ENCODE peak calls at places on chromosomes 11 and 22, in four cellular contexts. One of them, this sample, is unnamed.

GRCh38 chr11:119607726-119608125 is 121.3 kb downstream of the NECTIN1 start:
- DNase-seq in endothelial cell of umbilical vein: no peak
- DNase-seq in mammary epithelial cell: peak; percentile 69
- DNase-seq in pancreas: no peak
- DNase-seq in this sample: no peak

GRCh38 chr11:121210445-121210970 is 82.1 kb upstream of the SC5D start:
- DNase-seq in endothelial cell of umbilical vein: no peak
- DNase-seq in mammary epithelial cell: no peak
- DNase-seq in pancreas: no peak
- DNase-seq in this sample: no peak

GRCh38 chr22:31247726-31248125 is 35.6 kb downstream of the LIMK2 start:
- DNase-seq in endothelial cell of umbilical vein: no peak
- DNase-seq in mammary epithelial cell: no peak
- DNase-seq in pancreas: no peak
- DNase-seq in this sample: no peak

GRCh38 chr22:37546436-37547248 is 13.6 kb upstream of the CDC42EP1 start:
- DNase-seq in endothelial cell of umbilical vein: peak; percentile 44
- DNase-seq in mammary epithelial cell: no peak
- DNase-seq in pancreas: peak; percentile 83
- DNase-seq in this sample: no peak

GRCh38 chr11:19200410-19201201 is 1.2 kb downstream of the CSRP3 start:
- DNase-seq in endothelial cell of umbilical vein: peak; percentile 63
- DNase-seq in mammary epithelial cell: peak; percentile 84
- DNase-seq in pancreas: no peak
- DNase-seq in this sample: no peak

GRCh38 chr22:39748877-39749276 is 144.7 kb downstream of the ENTHD1 start:
- DNase-seq in endothelial cell of umbilical vein: no peak
- DNase-seq in mammary epithelial cell: no peak
- DNase-seq in pancreas: no peak
- DNase-seq in this sample: no peak

GRCh38 chr11:99015634-99016454 is 4.9 kb upstream of the CNTN5 start:
- DNase-seq in endothelial cell of umbilical vein: peak; percentile 38
- DNase-seq in mammary epithelial cell: peak; percentile 14
- DNase-seq in pancreas: no peak
- DNase-seq in this sample: no peak

GRCh38 chr11:2930705-2931415 is 1.6 kb upstream of the PHLDA2 start:
- DNase-seq in endothelial cell of umbilical vein: peak; percentile 68
- DNase-seq in mammary epithelial cell: peak; percentile 76
- DNase-seq in pancreas: peak; percentile 93
- DNase-seq in this sample: peak; percentile 89

GRCh38 chr11:11243790-11244469 is 109.1 kb downstream of the CSNK2A3 start:
- DNase-seq in endothelial cell of umbilical vein: peak; percentile 34
- DNase-seq in mammary epithelial cell: peak; percentile 30
- DNase-seq in pancreas: no peak
- DNase-seq in this sample: peak; percentile 33

GRCh38 chr11:11244470-11245080 is 108.5 kb downstream of the CSNK2A3 start:
- DNase-seq in endothelial cell of umbilical vein: no peak
- DNase-seq in mammary epithelial cell: no peak
- DNase-seq in pancreas: no peak
- DNase-seq in this sample: no peak

GRCh38 chr11:11241284-11241683 is 111.8 kb downstream of the CSNK2A3 start:
- DNase-seq in endothelial cell of umbilical vein: no peak
- DNase-seq in mammary epithelial cell: no peak
- DNase-seq in pancreas: no peak
- DNase-seq in this sample: no peak

GRCh38 chr11:11246166-11246565 is 106.9 kb downstream of the CSNK2A3 start:
- DNase-seq in endothelial cell of umbilical vein: no peak
- DNase-seq in mammary epithelial cell: no peak
- DNase-seq in pancreas: no peak
- DNase-seq in this sample: no peak

GRCh38 chr11:11243258-11243789 is 109.7 kb downstream of the CSNK2A3 start:
- DNase-seq in endothelial cell of umbilical vein: no peak
- DNase-seq in mammary epithelial cell: no peak
- DNase-seq in pancreas: no peak
- DNase-seq in this sample: peak; percentile 41
- H3K27ac ChIP-seq in endothelial cell of umbilical vein: no peak overlapping the region
- H3K27ac ChIP-seq in mammary epithelial cell: no peak overlapping the region
- H3K27ac ChIP-seq in pancreas: no peak overlapping the region
- H3K27ac ChIP-seq in this sample: peak overlapping the region; percentile 66

GRCh38 chr22:36454916-36455570 is 26.4 kb downstream of the TXN2 start:
- DNase-seq in endothelial cell of umbilical vein: peak; percentile 92
- DNase-seq in mammary epithelial cell: peak; percentile 69
- DNase-seq in pancreas: peak; percentile 92
- DNase-seq in this sample: peak; percentile 93

GRCh38 chr22:36455571-36456458 is 25.6 kb downstream of the TXN2 start:
- DNase-seq in endothelial cell of umbilical vein: no peak
- DNase-seq in mammary epithelial cell: no peak
- DNase-seq in pancreas: peak; percentile 57
- DNase-seq in this sample: no peak

GRCh38 chr22:36457688-36458450 is 23.6 kb downstream of the TXN2 start:
- DNase-seq in endothelial cell of umbilical vein: no peak
- DNase-seq in mammary epithelial cell: no peak
- DNase-seq in pancreas: peak; percentile 62
- DNase-seq in this sample: no peak

GRCh38 chr22:36453855-36454378 is 27.5 kb downstream of the TXN2 start:
- DNase-seq in endothelial cell of umbilical vein: no peak
- DNase-seq in mammary epithelial cell: no peak
- DNase-seq in pancreas: peak; percentile 37
- DNase-seq in this sample: no peak

DNA sequence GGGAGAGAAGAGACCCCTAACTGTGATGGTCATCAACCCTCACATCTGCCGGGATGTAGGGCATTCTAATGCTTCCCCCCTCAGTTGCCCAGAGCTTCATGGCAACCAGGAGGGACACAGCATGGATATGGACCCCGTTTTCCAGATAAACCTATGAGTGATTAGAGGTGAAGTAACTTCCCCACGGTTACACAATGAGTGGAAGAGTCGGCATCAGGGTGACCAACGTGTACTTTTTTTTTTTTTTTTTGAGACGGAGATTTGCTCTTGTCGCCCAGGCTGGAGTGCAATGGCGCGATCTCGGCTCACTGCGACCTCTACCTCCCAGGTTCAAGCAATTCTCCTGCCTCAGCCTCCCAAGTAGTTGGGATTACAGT is 25.0 kb downstream of the TXN2 start:
- DNase-seq in endothelial cell of umbilical vein: no peak
- DNase-seq in mammary epithelial cell: no peak
- DNase-seq in pancreas: no peak
- DNase-seq in this sample: no peak
- H3K27ac ChIP-seq in endothelial cell of umbilical vein: no peak overlapping the region
- H3K27ac ChIP-seq in mammary epithelial cell: no peak overlapping the region
- H3K27ac ChIP-seq in pancreas: no peak overlapping the region
- H3K27ac ChIP-seq in this sample: no peak overlapping the region

DNA sequence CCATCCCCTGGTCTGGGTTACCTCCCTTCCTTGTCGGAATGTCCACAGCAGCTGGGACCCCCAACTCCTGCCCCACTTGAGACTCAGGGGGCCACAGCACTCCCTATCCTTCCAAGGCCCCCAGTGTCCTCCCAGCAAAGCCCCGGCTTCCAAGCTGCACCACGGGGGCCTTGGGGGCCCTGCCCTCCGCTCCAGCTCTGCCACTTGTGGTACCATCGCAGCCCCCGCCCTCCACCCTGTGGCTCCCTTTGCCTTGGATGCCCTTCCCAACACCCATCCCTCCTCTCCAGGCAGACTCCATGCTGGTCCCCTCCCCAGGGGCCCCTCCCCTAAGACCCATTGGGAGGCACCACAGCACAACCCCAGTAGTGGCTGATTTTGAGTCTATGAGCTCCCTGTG is 17.3 kb downstream of the TMEM258 start:
- DNase-seq in endothelial cell of umbilical vein: no peak
- DNase-seq in mammary epithelial cell: no peak
- DNase-seq in pancreas: no peak
- DNase-seq in this sample: no peak
- H3K27ac ChIP-seq in endothelial cell of umbilical vein: no peak overlapping the region
- H3K27ac ChIP-seq in mammary epithelial cell: no peak overlapping the region
- H3K27ac ChIP-seq in pancreas: no peak overlapping the region
- H3K27ac ChIP-seq in this sample: no peak overlapping the region

GRCh38 chr11:125953401-125953935 is 7.6 kb downstream of the VSIG10L2 start:
- DNase-seq in endothelial cell of umbilical vein: no peak
- DNase-seq in mammary epithelial cell: no peak
- DNase-seq in pancreas: no peak
- DNase-seq in this sample: no peak
- H3K27ac ChIP-seq in endothelial cell of umbilical vein: no peak overlapping the region
- H3K27ac ChIP-seq in mammary epithelial cell: no peak overlapping the region
- H3K27ac ChIP-seq in pancreas: peak overlapping the region; percentile 69
- H3K27ac ChIP-seq in this sample: no peak overlapping the region

DNA sequence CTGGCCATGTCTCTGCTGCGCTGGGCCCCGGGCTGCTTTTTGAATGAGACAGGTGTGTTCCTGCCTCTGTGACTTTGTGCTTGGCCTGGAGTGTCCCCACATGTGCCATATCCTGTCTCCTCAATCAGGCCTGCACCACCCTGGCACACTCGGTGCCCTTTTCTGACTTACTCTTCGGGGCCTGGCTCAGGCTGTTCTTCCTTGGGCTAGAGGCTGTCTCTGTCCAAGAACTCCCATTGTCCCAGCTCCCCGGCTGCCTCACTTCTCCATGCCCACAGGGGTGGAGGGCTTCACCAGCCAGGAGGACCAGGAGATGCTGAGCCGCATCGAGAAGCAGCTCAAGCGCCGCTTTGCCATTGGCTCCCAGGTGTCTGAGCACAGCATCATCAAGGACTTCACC is 23.0 kb downstream of the MCM5 start:
- DNase-seq in endothelial cell of umbilical vein: no peak
- DNase-seq in mammary epithelial cell: no peak
- DNase-seq in pancreas: no peak
- DNase-seq in this sample: no peak
- H3K27ac ChIP-seq in endothelial cell of umbilical vein: no peak overlapping the region
- H3K27ac ChIP-seq in mammary epithelial cell: no peak overlapping the region
- H3K27ac ChIP-seq in pancreas: no peak overlapping the region
- H3K27ac ChIP-seq in this sample: no peak overlapping the region

GRCh38 chr11:15657264-15657663 is 542.5 kb downstream of the INSC start:
- DNase-seq in endothelial cell of umbilical vein: no peak
- DNase-seq in mammary epithelial cell: no peak
- DNase-seq in pancreas: no peak
- DNase-seq in this sample: no peak

GRCh38 chr11:15663778-15664218 is 549.1 kb downstream of the INSC start:
- DNase-seq in endothelial cell of umbilical vein: no peak
- DNase-seq in mammary epithelial cell: no peak
- DNase-seq in pancreas: peak; percentile 15
- DNase-seq in this sample: peak; percentile 25

GRCh38 chr11:15665368-15665871 is 550.7 kb downstream of the INSC start:
- DNase-seq in endothelial cell of umbilical vein: no peak
- DNase-seq in mammary epithelial cell: peak; percentile 55
- DNase-seq in pancreas: no peak
- DNase-seq in this sample: peak; percentile 22

GRCh38 chr11:15662285-15662684 is 547.6 kb downstream of the INSC start:
- DNase-seq in endothelial cell of umbilical vein: no peak
- DNase-seq in mammary epithelial cell: no peak
- DNase-seq in pancreas: no peak
- DNase-seq in this sample: no peak

GRCh38 chr11:15660496-15660895 is 545.8 kb downstream of the INSC start:
- DNase-seq in endothelial cell of umbilical vein: no peak
- DNase-seq in mammary epithelial cell: peak; percentile 59
- DNase-seq in pancreas: no peak
- DNase-seq in this sample: no peak
- H3K27ac ChIP-seq in endothelial cell of umbilical vein: no peak overlapping the region
- H3K27ac ChIP-seq in mammary epithelial cell: no peak overlapping the region
- H3K27ac ChIP-seq in pancreas: no peak overlapping the region
- H3K27ac ChIP-seq in this sample: no peak overlapping the region

DNA sequence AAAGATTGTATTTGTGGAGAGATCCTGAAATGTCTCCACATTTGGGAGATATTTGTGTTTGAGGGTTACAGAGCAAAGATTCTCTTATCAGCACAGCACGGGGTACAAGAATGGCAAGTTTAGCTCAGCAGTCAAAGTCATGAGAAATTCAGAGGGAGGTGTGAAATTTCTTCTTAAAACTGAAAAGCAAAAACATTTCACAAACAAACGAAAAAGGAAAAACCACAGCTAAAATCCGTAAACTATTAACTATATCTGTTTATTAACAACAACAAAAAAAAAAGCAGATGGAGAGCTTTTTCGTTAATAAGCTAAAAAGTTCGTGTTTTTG is 41.0 kb upstream of the ETS1 start:
- DNase-seq in endothelial cell of umbilical vein: no peak
- DNase-seq in mammary epithelial cell: no peak
- DNase-seq in pancreas: no peak
- DNase-seq in this sample: no peak
- H3K27ac ChIP-seq in endothelial cell of umbilical vein: no peak overlapping the region
- H3K27ac ChIP-seq in mammary epithelial cell: no peak overlapping the region
- H3K27ac ChIP-seq in pancreas: no peak overlapping the region
- H3K27ac ChIP-seq in this sample: no peak overlapping the region

GRCh38 chr11:17521106-17521900 is 22.9 kb downstream of the USH1C start:
- DNase-seq in endothelial cell of umbilical vein: no peak
- DNase-seq in mammary epithelial cell: peak; percentile 19
- DNase-seq in pancreas: no peak
- DNase-seq in this sample: no peak

GRCh38 chr11:17518366-17518765 is 25.9 kb downstream of the USH1C start:
- DNase-seq in endothelial cell of umbilical vein: no peak
- DNase-seq in mammary epithelial cell: no peak
- DNase-seq in pancreas: no peak
- DNase-seq in this sample: no peak

GRCh38 chr11:17517186-17517585 is 27.0 kb downstream of the USH1C start:
- DNase-seq in endothelial cell of umbilical vein: no peak
- DNase-seq in mammary epithelial cell: no peak
- DNase-seq in pancreas: no peak
- DNase-seq in this sample: no peak

GRCh38 chr11:17519486-17519885 is 24.7 kb downstream of the USH1C start:
- DNase-seq in endothelial cell of umbilical vein: no peak
- DNase-seq in mammary epithelial cell: no peak
- DNase-seq in pancreas: no peak
- DNase-seq in this sample: no peak

GRCh38 chr11:17519031-17519430 is 25.2 kb downstream of the USH1C start:
- DNase-seq in endothelial cell of umbilical vein: no peak
- DNase-seq in mammary epithelial cell: no peak
- DNase-seq in pancreas: no peak
- DNase-seq in this sample: no peak
- H3K27ac ChIP-seq in endothelial cell of umbilical vein: no peak overlapping the region
- H3K27ac ChIP-seq in mammary epithelial cell: no peak overlapping the region
- H3K27ac ChIP-seq in pancreas: no peak overlapping the region
- H3K27ac ChIP-seq in this sample: no peak overlapping the region

GRCh38 chr11:61473370-61474025 is 35.1 kb upstream of the LRRC10B start:
- DNase-seq in endothelial cell of umbilical vein: no peak
- DNase-seq in mammary epithelial cell: peak; percentile 59
- DNase-seq in pancreas: no peak
- DNase-seq in this sample: no peak
- H3K27ac ChIP-seq in endothelial cell of umbilical vein: no peak overlapping the region
- H3K27ac ChIP-seq in mammary epithelial cell: no peak overlapping the region
- H3K27ac ChIP-seq in pancreas: no peak overlapping the region
- H3K27ac ChIP-seq in this sample: no peak overlapping the region

GRCh38 chr11:76524919-76525318 is 80.1 kb downstream of the EMSY start:
- DNase-seq in endothelial cell of umbilical vein: no peak
- DNase-seq in mammary epithelial cell: peak; percentile 71
- DNase-seq in pancreas: peak; percentile 51
- DNase-seq in this sample: peak; percentile 60

GRCh38 chr11:76523147-76523546 is 78.3 kb downstream of the EMSY start:
- DNase-seq in endothelial cell of umbilical vein: no peak
- DNase-seq in mammary epithelial cell: no peak
- DNase-seq in pancreas: no peak
- DNase-seq in this sample: no peak

GRCh38 chr11:76526878-76527277 is 82.1 kb downstream of the EMSY start:
- DNase-seq in endothelial cell of umbilical vein: no peak
- DNase-seq in mammary epithelial cell: no peak
- DNase-seq in pancreas: no peak
- DNase-seq in this sample: no peak

GRCh38 chr11:76523786-76524436 is 79.1 kb downstream of the EMSY start:
- DNase-seq in endothelial cell of umbilical vein: no peak
- DNase-seq in mammary epithelial cell: peak; percentile 41
- DNase-seq in pancreas: no peak
- DNase-seq in this sample: no peak

GRCh38 chr11:76524461-76524860 is 79.6 kb downstream of the EMSY start:
- DNase-seq in endothelial cell of umbilical vein: no peak
- DNase-seq in mammary epithelial cell: peak; percentile 62
- DNase-seq in pancreas: no peak
- DNase-seq in this sample: no peak
- H3K27ac ChIP-seq in endothelial cell of umbilical vein: no peak overlapping the region
- H3K27ac ChIP-seq in mammary epithelial cell: no peak overlapping the region
- H3K27ac ChIP-seq in pancreas: no peak overlapping the region
- H3K27ac ChIP-seq in this sample: no peak overlapping the region